ENCODE peak calls at places on chromosomes 16 and 17, in eight cellular contexts. U, X, N, E, M, F, Z and J are unnamed samples. For H3K27me3, the result is how much of the 10 kb centered on the place peaks cover.

GRCh38 chr17:10713336-10713735 is 15.9 kb downstream of the ADPRM start:
- DNase-seq in M (no peak), N (no peak), U (no peak), Z (no peak), X (peak), F (no peak), E (no peak), J (no peak)

GRCh38 chr17:59361916-59362810 is 30.7 kb downstream of the YPEL2 start:
- DNase-seq in F (no peak), U (no peak), X (peak), N (no peak), E (no peak), M (peak), Z (no peak), J (no peak)

GRCh38 chr16:19219836-19220235 is 51.8 kb downstream of the SYT17 start:
- DNase-seq in N (no peak), U (no peak), E (no peak), X (no peak), M (no peak), F (no peak), Z (no peak), J (no peak)

GRCh38 chr17:21124096-21124495 is 2.7 kb upstream of the DHRS7B start:
- DNase-seq in F (no peak), E (no peak), Z (no peak), N (no peak), M (no peak), U (no peak), X (no peak), J (no peak)

GRCh38 chr17:3526971-3527370 is 30.6 kb downstream of the TRPV3 start:
- DNase-seq in U (no peak), E (no peak), N (no peak), Z (no peak), X (no peak), M (no peak), F (no peak), J (no peak)

GRCh38 chr17:18071751-18072150 is 16.0 kb upstream of the DRG2 start:
- DNase-seq in M (no peak), Z (no peak), N (no peak), E (no peak), U (no peak), F (no peak), X (no peak), J (no peak)

GRCh38 chr17:63423963-63424362 is 22.1 kb downstream of the CYB561 start:
- DNase-seq in X (no peak), U (no peak), F (no peak), M (no peak), N (no peak), Z (no peak), E (no peak), J (no peak)

GRCh38 chr16:85431431-85432124 is 181.5 kb upstream of the GSE1 start:
- DNase-seq in Z (no peak), F (no peak), M (no peak), N (no peak), X (no peak), U (no peak), E (no peak), J (no peak)

GRCh38 chr17:4900231-4901107 is 1.1 kb downstream of the C17orf107 start:
- DNase-seq in Z (no peak), M (peak), N (no peak), U (no peak), X (no peak), E (no peak), F (no peak), J (peak)

GRCh38 chr16:31130336-31130812 is 5.2 kb downstream of the PRSS8 start:
- DNase-seq in X (no peak), U (no peak), E (no peak), N (no peak), M (no peak), F (no peak), Z (no peak), J (no peak)

GRCh38 chr17:77505460-77505769 is 364.6 kb downstream of the SEC14L1 start:
- DNase-seq in Z (no peak), N (no peak), U (no peak), M (no peak), X (no peak), F (no peak), E (no peak), J (no peak)

GRCh38 chr17:19592316-19592715 is 56.2 kb upstream of the ALDH3A2 start:
- DNase-seq in N (no peak), U (no peak), E (no peak), X (no peak), M (no peak), F (no peak), Z (no peak), J (no peak)

GRCh38 chr16:66360624-66361324 is 5.7 kb upstream of the CDH5 start:
- DNase-seq in X (no peak), F (no peak), E (no peak), U (no peak), M (no peak), Z (no peak), N (no peak), J (no peak)

GRCh38 chr16:58500329-58501241 is 642 bp downstream of the NDRG4 start:
- DNase-seq in E (no peak), M (no peak), N (no peak), X (no peak), U (peak), F (no peak), Z (no peak), J (no peak)

GRCh38 chr16:58027341-58028167 is 2.0 kb downstream of the MMP15 start:
- DNase-seq in M (peak), N (no peak), U (peak), Z (peak), E (peak), X (no peak), F (no peak), J (peak)

GRCh38 chr16:84917492-84917891 is 93.8 kb downstream of the ZDHHC7 start:
- DNase-seq in X (no peak), M (no peak), N (no peak), F (no peak), U (no peak), Z (no peak), E (no peak), J (no peak)

GRCh38 chr17:35373984-35374765 is 754 bp upstream of the SLFN11 start:
- DNase-seq in M (peak), U (peak), X (peak), N (peak), E (no peak), F (no peak), Z (peak), J (peak)

GRCh38 chr17:27782791-27783206 is 17.5 kb downstream of the NOS2 start:
- DNase-seq in F (no peak), E (no peak), X (no peak), N (no peak), Z (no peak), U (no peak), M (no peak), J (no peak)

GRCh38 chr16:4244254-4244812 is 2.5 kb upstream of the SRL start:
- DNase-seq in E (peak), X (peak), N (no peak), Z (no peak), U (peak), F (no peak), M (no peak), J (peak)

DNA sequence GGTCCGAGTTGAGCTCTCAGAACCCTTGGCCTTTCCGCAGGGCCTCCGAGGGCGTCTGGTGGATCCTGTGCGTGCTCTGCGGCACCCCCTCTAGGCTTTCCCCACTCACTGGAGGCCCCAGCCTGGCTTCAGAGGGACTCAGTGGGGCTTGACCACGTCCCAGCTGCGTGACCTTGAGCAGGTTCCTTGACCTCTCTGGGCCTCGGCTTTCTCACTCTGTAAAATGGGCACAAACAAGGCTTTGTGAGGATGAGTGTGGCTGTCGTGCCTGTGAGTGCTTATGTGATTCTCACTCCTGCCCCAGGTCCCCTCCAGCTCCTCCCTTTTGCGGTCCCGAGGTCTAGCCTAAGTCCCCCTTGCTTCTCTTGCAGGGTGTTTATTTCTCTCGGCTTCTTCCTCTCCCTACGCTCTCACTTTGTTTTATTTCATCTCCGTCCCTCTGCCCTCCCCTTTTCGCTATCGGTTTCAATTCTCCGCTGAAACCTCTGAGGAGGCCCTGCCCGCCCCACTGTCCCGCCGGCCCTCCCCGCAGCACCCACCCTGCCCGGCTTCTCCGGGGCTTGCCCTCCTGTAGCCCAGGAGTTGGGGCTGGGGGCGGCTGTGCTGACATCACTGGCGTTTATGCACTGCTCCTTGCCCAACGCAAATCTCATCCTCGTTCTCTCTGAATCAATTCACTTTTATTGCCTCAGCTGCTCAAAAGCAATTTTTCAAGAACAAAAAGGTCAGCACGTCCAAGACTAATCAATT is 82.3 kb upstream of the CBX4 start:
- DNase-seq in E (no peak), M (no peak), U (no peak), Z (no peak), N (no peak), F (no peak), X (no peak), J (no peak)
- H3K27me3 ChIP-seq in E (under half), M (under half), U (under half), Z (under half), N (under half), F (under half), X (half or more), J (half or more)

DNA sequence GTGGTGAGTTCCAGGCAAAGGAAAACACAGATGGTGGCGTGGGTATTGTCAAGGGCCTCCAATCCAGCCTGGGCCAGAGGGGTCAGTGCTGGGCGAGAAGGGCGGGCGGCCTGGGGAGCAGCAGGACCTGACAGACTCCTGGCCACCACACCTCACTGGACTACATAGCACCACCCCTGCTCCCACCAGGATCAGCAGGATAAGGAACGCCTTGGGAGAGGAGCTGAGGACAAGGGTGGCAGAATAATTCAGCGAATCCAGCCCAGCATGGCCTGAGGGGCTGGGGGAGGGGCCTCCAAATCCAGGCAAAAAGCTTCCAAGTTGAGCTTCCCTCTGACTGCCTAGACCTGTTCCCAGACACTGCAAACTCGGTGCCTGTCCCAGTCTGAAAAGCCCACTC is 6.5 kb downstream of the DLX4 start:
- DNase-seq in M (no peak), N (no peak), F (no peak), U (no peak), X (no peak), Z (no peak), E (no peak), J (no peak)
- H3K27me3 ChIP-seq in M (under half), N (under half), F (under half), U (half or more), X (half or more), Z (under half), E (half or more), J (under half)

DNA sequence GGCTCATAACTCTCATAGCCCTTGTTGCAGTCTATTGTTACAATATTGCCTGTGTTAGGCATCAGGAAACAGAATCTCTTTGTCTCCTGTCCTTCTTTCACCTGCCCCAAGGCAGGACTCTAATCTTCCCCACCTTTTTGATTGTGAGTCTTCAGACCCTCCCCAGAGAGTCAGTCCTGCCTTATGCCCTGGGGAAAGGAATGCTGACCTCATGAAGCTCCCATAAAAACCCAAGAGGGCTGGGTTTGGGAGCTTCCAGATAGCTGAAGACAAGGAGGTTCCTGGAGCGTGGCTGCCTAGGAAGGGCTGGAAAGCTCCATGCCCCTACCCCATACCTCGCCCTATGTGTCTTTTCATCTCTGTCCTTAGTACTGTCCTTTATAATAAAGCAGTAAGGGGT is 688.8 kb downstream of the WWOX start:
- DNase-seq in M (no peak), Z (no peak), E (no peak), U (no peak), X (no peak), F (no peak), N (no peak), J (no peak)
- H3K27me3 ChIP-seq in M (under half), Z (under half), E (under half), U (under half), X (under half), F (under half), N (under half), J (under half)

DNA sequence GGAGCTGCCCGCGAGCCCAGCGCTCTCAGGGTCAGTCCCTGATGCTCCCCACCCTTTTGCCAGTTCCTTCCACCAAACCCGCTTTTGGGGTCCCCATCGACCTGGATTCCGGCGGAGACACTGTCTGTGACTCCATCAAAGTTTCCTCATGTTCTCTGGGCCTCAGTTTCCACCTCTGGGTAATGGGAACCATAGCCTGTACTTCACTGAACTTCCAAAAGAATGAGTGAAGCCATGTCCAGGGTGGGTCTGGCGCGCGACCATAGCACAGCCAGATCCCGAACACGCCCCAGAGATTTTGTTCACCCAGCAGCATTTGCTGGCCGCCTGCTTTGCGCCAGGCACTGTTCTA is 328 bp downstream of the SDR42E2 start:
- DNase-seq in X (no peak), N (no peak), F (no peak), E (no peak), M (no peak), Z (no peak), U (no peak), J (no peak)
- H3K27me3 ChIP-seq in X (under half), N (under half), F (under half), E (under half), M (under half), Z (under half), U (half or more), J (under half)

DNA sequence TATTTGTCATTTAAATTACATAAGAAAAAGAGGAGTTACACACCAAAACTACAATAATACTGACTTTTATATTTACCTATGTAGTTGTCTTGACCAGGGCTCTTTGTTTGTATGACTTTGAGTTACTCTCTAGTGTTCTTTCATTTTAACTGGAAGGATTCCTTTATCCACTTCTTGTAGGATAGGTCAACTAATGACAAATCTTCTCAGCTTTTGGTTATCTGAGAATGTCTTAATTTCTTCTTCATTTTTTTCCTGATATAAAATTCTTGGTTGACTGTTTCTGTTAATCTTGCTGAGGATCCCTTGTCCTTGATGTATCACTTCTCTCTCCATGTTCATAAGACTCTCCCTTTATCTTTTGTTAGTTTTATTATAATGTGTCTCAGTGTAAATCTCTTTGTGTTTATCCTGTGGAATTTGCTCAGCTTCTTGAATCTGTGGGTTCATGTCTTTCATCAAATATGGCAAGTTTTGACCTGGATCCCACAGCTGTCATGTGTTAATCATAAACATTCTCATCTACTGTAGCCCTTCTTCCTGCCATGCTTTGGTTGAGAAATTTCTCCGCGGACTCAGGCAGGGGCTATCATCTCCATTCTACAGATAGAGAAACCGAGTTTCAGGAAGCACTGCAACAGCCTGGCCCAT is 5.4 kb downstream of the PRSS41 start:
- DNase-seq in F (no peak), X (no peak), E (no peak), M (no peak), U (no peak), N (no peak), Z (no peak), J (no peak)
- H3K27me3 ChIP-seq in F (under half), X (under half), E (under half), M (under half), U (under half), N (under half), Z (under half), J (under half)

DNA sequence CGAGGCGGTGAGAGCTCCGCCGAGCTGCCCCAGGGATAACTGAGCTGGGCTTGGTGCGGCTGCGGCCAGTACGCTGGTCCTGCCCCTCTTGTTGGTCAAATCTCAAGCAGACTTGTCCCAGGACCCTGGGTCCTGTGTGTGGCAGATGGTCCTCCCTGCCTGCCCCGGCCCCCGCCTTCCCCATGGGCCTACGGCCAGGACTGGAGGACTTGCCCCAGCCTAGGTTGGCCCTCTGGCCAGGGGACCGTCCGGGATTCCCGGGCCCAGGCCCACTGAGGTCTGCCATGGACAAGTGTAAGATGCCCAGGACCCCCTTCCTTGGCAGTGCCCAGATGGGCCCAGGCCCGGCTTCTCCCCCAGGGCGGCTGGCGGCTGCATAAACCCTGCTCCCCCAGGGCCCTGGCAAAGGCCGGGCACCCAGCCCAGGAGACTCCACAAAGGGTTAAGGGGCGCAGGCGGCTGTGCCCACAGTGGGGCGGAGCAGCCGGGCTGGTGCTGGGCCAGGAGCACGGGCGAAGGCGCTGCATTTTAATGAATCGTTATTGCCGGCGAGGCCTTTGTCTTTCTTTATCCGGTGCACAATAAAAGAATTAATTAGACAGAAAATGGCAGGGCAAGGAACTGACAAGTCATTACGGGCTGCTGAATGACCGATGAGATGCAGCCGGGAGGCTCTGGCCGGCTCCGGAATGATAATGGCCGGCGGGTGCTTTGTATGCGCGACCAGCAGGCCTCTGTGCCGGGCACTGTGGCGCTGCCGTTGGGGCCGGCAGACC is 9.1 kb downstream of the SOX8 start:
- DNase-seq in Z (no peak), M (no peak), X (no peak), N (peak), F (no peak), E (no peak), U (no peak), J (no peak)
- H3K27me3 ChIP-seq in Z (under half), M (under half), X (under half), N (under half), F (under half), E (under half), U (under half), J (under half)